ENCODE peak calls at places on chromosomes 7 and 10, in four cellular contexts. O is suprapubic skin, V is heart right ventricle, P is mesendoderm. N is an unnamed sample.

GRCh38 chr10:80501913-80502521 is 35.7 kb upstream of the SH2D4B start:
- DNase-seq in O (no peak), V (no peak), P (peak; percentile 67), N (no peak)

GRCh38 chr7:46485481-46486065 is 564.5 kb upstream of the IGFBP3 start:
- DNase-seq in O (no peak), V (no peak), P (no peak), N (no peak)

GRCh38 chr7:1252543-1253090 is 19.9 kb downstream of the UNCX start:
- DNase-seq in O (no peak), V (no peak), P (no peak), N (no peak)

GRCh38 chr10:27948191-27948590 is 50.7 kb downstream of the ODAD2 start:
- DNase-seq in O (no peak), V (no peak), P (no peak), N (no peak)

GRCh38 chr7:35268953-35269352 is 15.1 kb upstream of the TBX20 start:
- DNase-seq in O (no peak), V (no peak), P (no peak), N (no peak)

GRCh38 chr7:13165854-13166253 is 478.4 kb downstream of the ARL4A start:
- DNase-seq in O (no peak), V (no peak), P (no peak), N (no peak)

GRCh38 chr10:10872035-10872673 is 145.5 kb upstream of the CELF2 start:
- DNase-seq in O (no peak), V (no peak), P (peak; percentile 96), N (no peak)

GRCh38 chr7:158992759-158993158 is 136.4 kb downstream of the DYNC2I1 start:
- DNase-seq in O (no peak), V (no peak), P (no peak), N (no peak)

GRCh38 chr10:47279276-47279675 is 20.7 kb upstream of the GDF10 start:
- DNase-seq in O (peak; percentile 43), V (no peak), P (no peak), N (no peak)

GRCh38 chr10:79019441-79019840 is 49.3 kb upstream of the ZMIZ1 start:
- DNase-seq in O (peak; percentile 64), V (no peak), P (no peak), N (no peak)

GRCh38 chr7:115600196-115600595 is 430.4 kb downstream of the TFEC start:
- DNase-seq in O (no peak), V (no peak), P (no peak), N (no peak)

GRCh38 chr10:48406204-48406603 is 99.7 kb downstream of the MAPK8 start:
- DNase-seq in O (no peak), V (no peak), P (peak; percentile 77), N (no peak)

GRCh38 chr7:130242198-130243014 is 24.3 kb upstream of the CPA2 start:
- DNase-seq in O (no peak), V (peak; percentile 63), P (peak; percentile 67), N (peak; percentile 49)

GRCh38 chr7:146346096-146346495 is 229.5 kb downstream of the CNTNAP2 start:
- DNase-seq in O (no peak), V (no peak), P (peak; percentile 77), N (no peak)

GRCh38 chr10:63241898-63242297 is 108.8 kb downstream of the NRBF2 start:
- DNase-seq in O (no peak), V (no peak), P (no peak), N (no peak)

GRCh38 chr7:22147113-22147512 is 201.4 kb upstream of the CDCA7L start:
- DNase-seq in O (no peak), V (no peak), P (no peak), N (no peak)

GRCh38 chr7:25171071-25171470 is 46.0 kb upstream of the CYCS start:
- DNase-seq in O (no peak), V (no peak), P (no peak), N (no peak)

GRCh38 chr7:132145466-132145865 is 430.8 kb downstream of the PLXNA4 start:
- DNase-seq in O (no peak), V (no peak), P (peak; percentile 36), N (no peak)

GRCh38 chr7:44066494-44067063 is 1.2 kb upstream of the PGAM2 start:
- DNase-seq in O (peak; percentile 72), V (no peak), P (no peak), N (no peak)

GRCh38 chr10:123491692-123492415 is 174.3 kb upstream of the GPR26 start:
- DNase-seq in O (no peak), V (no peak), P (no peak), N (no peak)

GRCh38 chr10:46251857-46252847 is 34.6 kb upstream of the ANTXRL start:
- DNase-seq in O (peak; percentile 79), V (no peak), P (no peak), N (no peak)

GRCh38 chr10:13503745-13504463 is 24.9 kb downstream of the BEND7 start:
- DNase-seq in O (no peak), V (no peak), P (no peak), N (no peak)

GRCh38 chr7:129212126-129212525 is 12.7 kb upstream of the AHCYL2 start:
- DNase-seq in O (no peak), V (no peak), P (no peak), N (no peak)
- H3K4me3 ChIP-seq in O (no peak overlapping the region), V (no peak overlapping the region), P (no peak overlapping the region), N (no peak overlapping the region)

GRCh38 chr10:93062499-93063216 is 2.1 kb downstream of the CYP26C1 start:
- DNase-seq in O (no peak), V (peak; percentile 13), P (peak; percentile 69), N (no peak)
- H3K27ac ChIP-seq in O (no peak overlapping the region), V (no peak overlapping the region), P (no peak overlapping the region), N (no peak overlapping the region)

GRCh38 chr7:2499181-2499580 is 20.4 kb upstream of the LFNG start:
- DNase-seq in O (no peak), V (no peak), P (no peak), N (no peak)

GRCh38 chr7:2497500-2498336 is 21.5 kb upstream of the GRIFIN start:
- DNase-seq in O (no peak), V (no peak), P (no peak), N (no peak)

GRCh38 chr7:2498708-2499107 is 20.9 kb upstream of the LFNG start:
- DNase-seq in O (no peak), V (no peak), P (no peak), N (no peak)

GRCh38 chr7:2500701-2501100 is 18.9 kb upstream of the LFNG start:
- DNase-seq in O (no peak), V (no peak), P (no peak), N (no peak)

DNA sequence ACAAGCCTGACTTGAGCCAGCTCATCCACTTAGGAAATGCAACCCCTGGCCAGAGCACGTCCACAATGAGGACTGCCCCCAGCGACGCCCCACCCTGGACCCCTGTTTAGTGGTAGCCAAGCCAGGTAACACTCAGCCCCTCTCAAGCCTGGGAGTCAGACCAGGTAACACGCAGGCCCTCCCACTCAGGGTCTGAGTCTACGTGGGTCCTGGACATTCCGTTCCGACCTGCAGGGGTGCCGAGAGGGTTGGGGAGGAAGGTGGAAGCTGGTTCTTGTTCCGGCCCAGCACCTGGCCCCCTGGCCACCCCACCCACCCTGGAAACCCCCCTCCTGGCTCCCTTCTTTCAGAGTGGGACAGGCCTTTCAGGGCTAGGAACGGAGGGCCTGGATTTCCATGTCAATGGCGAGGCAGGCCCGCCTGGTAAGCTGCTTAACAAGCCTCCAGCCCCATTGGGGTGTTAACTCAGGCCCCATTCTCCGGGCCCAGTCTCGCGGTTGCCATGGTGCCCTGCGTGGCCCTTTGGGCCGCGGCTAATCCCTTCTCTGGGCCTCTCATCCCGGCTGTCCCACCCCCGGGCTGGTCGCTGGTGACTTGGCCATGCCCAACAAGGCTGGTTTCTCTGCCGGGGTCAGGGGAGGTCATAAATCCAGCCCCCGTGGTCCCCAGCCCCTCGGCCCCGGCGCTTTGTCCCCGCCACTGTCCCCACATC is 19.7 kb upstream of the LFNG start:
- DNase-seq in O (no peak), V (no peak), P (no peak), N (no peak)
- H3K4me3 ChIP-seq in O (no peak overlapping the region), V (no peak overlapping the region), P (no peak overlapping the region), N (no peak overlapping the region)

GRCh38 chr10:22579826-22580225 is 134.6 kb downstream of the PIP4K2A start:
- DNase-seq in O (no peak), V (no peak), P (no peak), N (no peak)
- H3K27ac ChIP-seq in O (no peak overlapping the region), V (no peak overlapping the region), P (no peak overlapping the region), N (no peak overlapping the region)

DNA sequence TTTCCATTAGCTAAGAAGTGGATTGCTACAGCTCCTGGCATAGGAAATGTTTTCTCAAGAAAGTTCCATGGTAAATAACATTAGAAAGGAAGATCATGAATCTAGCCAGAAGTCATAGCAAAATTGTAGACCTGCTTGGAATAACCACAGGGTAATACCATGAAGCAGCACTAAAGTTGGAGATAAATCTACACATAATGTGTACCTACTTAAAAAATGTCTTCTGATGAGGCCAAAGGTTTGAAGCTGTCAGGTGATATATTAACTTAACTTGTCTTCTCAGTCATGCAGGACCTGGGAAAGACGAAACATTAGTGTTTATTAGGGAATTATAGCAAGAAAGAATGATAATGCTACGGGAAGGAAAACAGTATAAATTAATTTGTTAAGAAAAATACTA is 6.3 kb downstream of the CISD1 start:
- DNase-seq in O (no peak), V (no peak), P (no peak), N (no peak)
- H3K4me3 ChIP-seq in O (no peak overlapping the region), V (no peak overlapping the region), P (no peak overlapping the region), N (no peak overlapping the region)

DNA sequence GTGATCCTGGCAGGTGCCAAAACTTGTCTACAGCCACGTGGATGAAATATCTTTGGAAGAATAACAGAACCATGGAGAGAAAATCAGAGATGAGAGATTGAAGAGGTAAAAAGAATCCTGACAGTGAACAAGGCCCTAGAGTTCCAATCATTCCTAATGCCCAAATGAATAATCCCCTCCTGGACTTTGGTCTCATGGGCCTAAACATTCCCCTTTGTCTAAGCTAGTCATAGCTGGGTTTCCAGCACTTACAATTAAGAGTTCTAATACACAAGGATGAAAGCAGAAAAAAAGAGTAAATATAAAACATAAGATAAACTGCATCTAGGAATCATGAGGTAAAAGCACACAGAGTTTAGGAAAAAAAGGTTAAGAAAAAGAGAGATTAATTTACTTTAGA is 40.2 kb downstream of the ARHGAP12 start:
- DNase-seq in O (no peak), V (no peak), P (no peak), N (no peak)
- H3K27ac ChIP-seq in O (no peak overlapping the region), V (no peak overlapping the region), P (no peak overlapping the region), N (no peak overlapping the region)

GRCh38 chr7:55022618-55022985 is 3.8 kb downstream of the EGFR start:
- DNase-seq in O (no peak), V (no peak), P (no peak), N (no peak)
- H3K4me3 ChIP-seq in O (peak overlapping the region; percentile 91), V (peak overlapping the region; percentile 69), P (no peak overlapping the region), N (no peak overlapping the region)